ENCODE peak calls at places on chromosomes 12 and 14, in four cellular contexts. U is GM12878, X is HepG2, A is K562. C is an unnamed sample. For H3K4me1, the result is how much of the 10 kb centered on the place peaks cover.

GRCh38 chr14:69671365-69672050 is 60.1 kb downstream of the SUSD6 start:
- DNase-seq in X (no peak), U (no peak), A (no peak), C (no peak)

GRCh38 chr14:68782091-68782981 is 10.5 kb downstream of the ZFP36L1 start:
- DNase-seq in X (no peak), U (no peak), A (peak), C (no peak)

GRCh38 chr14:75283162-75283883 is 4.7 kb downstream of the FOS start:
- DNase-seq in A (peak), X (peak), U (no peak), C (no peak)

GRCh38 chr12:64452559-64453329 is 824 bp downstream of the TBK1 start:
- DNase-seq in A (no peak), U (no peak), X (peak), C (no peak)

GRCh38 chr12:90510948-90511347 is 444.0 kb downstream of the CCER1 start:
- DNase-seq in A (no peak), U (no peak), X (no peak), C (no peak)

GRCh38 chr14:38257500-38257899 is 1.6 kb upstream of the CLEC14A start:
- DNase-seq in U (no peak), A (no peak), X (no peak), C (no peak)

GRCh38 chr12:48946206-48946605 is 11.1 kb downstream of the ARF3 start:
- DNase-seq in U (no peak), X (no peak), A (no peak), C (no peak)

GRCh38 chr14:69088523-69089445 is 64.1 kb downstream of the DCAF5 start:
- DNase-seq in X (no peak), U (no peak), A (no peak), C (no peak)

GRCh38 chr14:78253986-78254385 is 83.8 kb downstream of the NRXN3 start:
- DNase-seq in A (no peak), U (no peak), X (no peak), C (no peak)

GRCh38 chr12:109739747-109740693 is 26.4 kb downstream of the FAM222A start:
- DNase-seq in X (no peak), U (no peak), A (peak), C (peak)

GRCh38 chr12:20426191-20426590 is 57.9 kb downstream of the PDE3A start:
- DNase-seq in X (no peak), U (no peak), A (no peak), C (no peak)

GRCh38 chr12:124558298-124558697 is 9.1 kb downstream of the NCOR2 start:
- DNase-seq in U (no peak), X (no peak), A (no peak), C (no peak)

GRCh38 chr12:124556067-124556466 is 11.3 kb downstream of the NCOR2 start:
- DNase-seq in X (no peak), A (no peak), U (no peak), C (no peak)

GRCh38 chr12:124555168-124555928 is 12.1 kb downstream of the NCOR2 start:
- DNase-seq in U (no peak), X (no peak), A (no peak), C (no peak)

GRCh38 chr12:124557518-124558223 is 9.7 kb downstream of the NCOR2 start:
- DNase-seq in A (no peak), U (no peak), X (no peak), C (no peak)

GRCh38 chr12:124556896-124557501 is 10.4 kb downstream of the NCOR2 start:
- DNase-seq in X (no peak), A (no peak), U (no peak), C (no peak)
- H3K4me1 ChIP-seq in X (under half), A (under half), U (under half), C (half or more)

DNA sequence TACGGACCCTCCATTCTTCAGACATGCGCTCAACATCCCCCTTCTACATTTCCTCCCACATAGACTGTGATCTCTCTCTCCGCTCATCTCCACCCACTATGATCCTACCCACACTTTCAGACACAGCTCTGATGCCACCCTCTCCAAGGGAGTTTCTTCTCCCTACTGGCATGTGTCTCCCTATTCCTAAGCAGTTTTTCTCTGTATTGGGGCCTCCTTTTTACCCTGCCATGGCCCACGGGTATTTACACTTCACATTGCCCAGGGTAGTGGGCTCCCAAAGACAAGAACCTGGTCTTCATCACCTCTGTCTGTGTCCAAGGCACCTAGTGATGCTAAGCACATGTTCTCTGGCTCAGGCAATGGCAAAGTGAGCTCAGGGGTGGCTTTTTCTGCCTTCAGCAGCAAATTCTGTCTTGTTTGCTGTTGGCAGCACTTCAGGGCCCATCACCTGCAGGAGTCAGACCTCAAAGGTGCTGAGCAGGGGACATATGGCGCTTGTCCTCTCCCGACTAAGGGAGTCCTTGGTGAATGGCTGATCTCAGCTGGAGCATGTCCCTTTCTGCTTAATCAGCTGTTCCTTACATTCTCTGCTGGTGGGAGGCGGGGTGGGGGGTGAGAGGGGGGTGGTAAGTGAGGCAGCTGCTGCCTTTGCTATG is 256.7 kb downstream of the PCNX1 start:
- DNase-seq in A (no peak), X (no peak), U (no peak), C (no peak)
- TF ChIP-seq ZNF274 in A (no peak), X (no peak), U (no peak), C (no peak)

GRCh38 chr14:22390824-22391461 is 198.1 kb downstream of the DAD1 start:
- DNase-seq in X (peak), A (no peak), U (peak), C (no peak)
- H3K4me1 ChIP-seq in X (under half), A (under half), U (under half), C (under half)

DNA sequence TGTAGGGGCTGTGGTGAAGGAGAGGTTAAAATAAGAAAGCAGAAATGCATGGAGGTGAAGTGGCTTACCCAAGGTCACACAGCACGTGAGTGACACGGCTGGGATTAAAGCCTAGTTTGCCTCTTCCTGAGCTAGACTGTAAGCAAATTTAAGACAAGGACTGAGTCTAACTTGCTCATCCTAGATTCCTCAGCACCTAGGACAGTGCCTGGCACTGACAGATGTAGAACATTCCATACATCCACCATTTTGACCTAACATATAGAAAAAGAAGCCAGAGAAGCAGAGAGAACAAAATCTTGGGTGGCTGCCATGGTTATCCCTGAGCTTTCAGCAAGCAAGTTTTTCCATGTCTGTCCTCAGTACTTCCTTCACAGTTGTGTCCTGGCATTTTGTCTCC is 110.5 kb downstream of the PAH start:
- DNase-seq in U (no peak), A (no peak), X (no peak), C (no peak)
- TF ChIP-seq ZNF274 in U (no peak), A (no peak), X (no peak), C (no peak)

GRCh38 chr12:101769865-101770264 is 30.6 kb upstream of the SYCP3 start:
- DNase-seq in A (no peak), X (no peak), U (no peak), C (no peak)

GRCh38 chr12:101775814-101776213 is 36.6 kb upstream of the SYCP3 start:
- DNase-seq in U (no peak), X (no peak), A (no peak), C (no peak)

GRCh38 chr12:101777476-101777875 is 38.2 kb upstream of the SYCP3 start:
- DNase-seq in X (no peak), A (no peak), U (no peak), C (no peak)

GRCh38 chr12:101772019-101772774 is 32.9 kb upstream of the SYCP3 start:
- DNase-seq in X (no peak), A (no peak), U (no peak), C (no peak)

DNA sequence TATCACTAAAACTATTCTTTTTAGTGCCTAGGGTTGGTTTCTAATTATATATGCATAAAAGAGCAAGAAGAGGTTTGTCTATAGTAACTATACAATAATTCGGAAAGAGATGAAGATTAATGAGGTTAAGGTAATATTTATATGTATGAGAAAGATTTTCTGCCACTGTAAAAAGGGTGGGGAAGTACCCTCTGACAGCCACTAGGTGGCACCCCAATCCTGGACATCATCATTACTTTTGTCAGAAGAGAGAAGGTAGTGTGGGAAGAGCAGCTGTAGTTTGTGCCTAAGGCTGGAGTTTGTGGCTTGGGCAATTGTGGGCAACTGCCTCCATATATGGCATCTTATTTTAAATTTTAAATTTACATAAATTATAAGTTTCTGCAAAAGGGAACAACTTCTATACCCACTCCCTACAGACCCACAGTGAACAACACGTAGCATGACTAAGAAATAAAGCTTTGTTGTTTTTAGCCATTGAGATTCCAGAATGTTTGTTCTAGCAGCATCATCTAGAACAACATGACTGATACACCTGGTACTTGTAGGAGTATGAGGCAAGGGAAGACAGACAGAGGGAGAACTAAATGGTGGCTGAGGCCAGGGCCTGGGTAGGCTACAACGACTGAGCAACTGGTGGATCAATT is 34.4 kb upstream of the SYCP3 start:
- DNase-seq in U (peak), A (peak), X (peak), C (peak)
- H3K4me1 ChIP-seq in U (under half), A (under half), X (under half), C (under half)

GRCh38 chr12:97131220-97131981 is 224.3 kb downstream of the NEDD1 start:
- DNase-seq in A (no peak), X (no peak), U (no peak), C (peak)
- TF ChIP-seq ZNF274 in A (no peak), X (no peak), U (no peak), C (no peak)

GRCh38 chr12:54259194-54260011 is 20.5 kb downstream of the CBX5 start:
- DNase-seq in U (peak), A (peak), X (no peak), C (peak)
- H3K4me1 ChIP-seq in U (under half), A (under half), X (under half), C (under half)

DNA sequence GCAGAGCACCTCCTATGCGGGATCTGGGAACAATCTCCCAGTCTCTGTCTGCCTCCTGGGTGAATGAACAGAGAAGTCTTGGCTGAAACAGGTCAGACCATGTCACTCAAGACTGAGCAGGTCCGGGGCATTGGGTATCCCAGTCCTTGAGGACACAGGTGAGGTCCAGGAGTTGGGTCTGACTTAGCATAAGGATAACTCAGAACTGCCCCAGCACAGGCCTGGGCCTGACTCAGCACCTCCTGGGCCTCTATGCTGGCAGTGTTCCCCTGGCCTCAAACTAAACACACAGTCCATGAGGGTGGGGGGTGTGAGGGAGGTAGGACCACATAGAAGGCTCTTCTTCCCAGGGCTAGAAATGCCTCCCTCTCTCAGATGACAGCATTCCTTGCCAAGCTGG is 1.5 kb upstream of the SDR9C7 start:
- DNase-seq in A (no peak), X (no peak), U (no peak), C (no peak)
- TF ChIP-seq ZNF274 in A (no peak), X (no peak), U (no peak), C (no peak)

GRCh38 chr12:93974252-93974651 is 174.1 kb upstream of the PLXNC1 start:
- DNase-seq in X (no peak), U (no peak), A (no peak), C (no peak)

GRCh38 chr12:93972411-93973208 is 175.8 kb upstream of the PLXNC1 start:
- DNase-seq in A (no peak), X (no peak), U (no peak), C (no peak)

GRCh38 chr12:93979189-93979588 is 169.2 kb upstream of the PLXNC1 start:
- DNase-seq in A (no peak), X (no peak), U (peak), C (no peak)

GRCh38 chr12:93978553-93978952 is 169.8 kb upstream of the PLXNC1 start:
- DNase-seq in X (no peak), A (no peak), U (no peak), C (no peak)

GRCh38 chr12:93976024-93976423 is 172.4 kb upstream of the PLXNC1 start:
- DNase-seq in U (no peak), X (no peak), A (no peak), C (no peak)
- H3K4me1 ChIP-seq in U (under half), X (under half), A (under half), C (under half)

DNA sequence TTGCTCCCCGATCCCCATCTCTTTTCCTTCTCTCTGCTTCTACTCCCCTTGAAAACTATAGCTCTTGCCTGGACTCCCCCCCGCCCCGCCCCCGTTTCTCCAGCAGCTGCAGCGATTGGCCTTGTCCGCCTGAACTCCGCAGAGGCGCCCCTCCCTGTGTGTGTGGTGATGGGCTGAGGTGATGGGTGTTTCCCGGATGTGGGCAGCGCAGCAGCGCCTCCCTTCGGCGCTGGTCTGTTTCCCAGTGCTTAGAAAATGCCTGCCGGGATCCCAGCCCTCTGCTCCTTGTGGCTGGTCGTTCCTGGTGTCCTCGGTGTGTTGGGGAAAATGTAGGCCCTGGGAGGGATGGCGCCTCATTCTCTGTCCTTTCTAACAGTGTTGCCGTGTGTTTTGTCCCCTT is 43.3 kb downstream of the GALNT8 start:
- DNase-seq in A (peak), X (peak), U (no peak), C (peak)
- TF ChIP-seq ZNF274 in A (no peak), X (no peak), U (no peak), C (no peak)